ENCODE peak calls at places on chromosomes 12 and 14, in four cellular contexts. S is body of pancreas, G is CD14-positive monocyte, T is left lung. L is an unnamed sample.

GRCh38 chr12:6867407-6868210 is at the start of gene TPI1:
- DNase-seq in T (peak; percentile 97), G (peak; percentile 80), S (peak; percentile 87), L (peak; percentile 88)

GRCh38 chr12:15155271-15155670 is 65.9 kb downstream of the RERG start:
- DNase-seq in T (no peak), G (no peak), S (no peak), L (no peak)

GRCh38 chr12:108596854-108597558 is 878 bp downstream of the TMEM119 start:
- DNase-seq in S (no peak), G (no peak), T (no peak), L (no peak)

GRCh38 chr12:18145924-18146323 is 55.9 kb upstream of the RERGL start:
- DNase-seq in G (no peak), T (no peak), S (no peak), L (no peak)

GRCh38 chr12:40439771-40440492 is 215.1 kb downstream of the LRRK2 start:
- DNase-seq in G (no peak), S (no peak), T (no peak), L (no peak)

GRCh38 chr12:122537021-122537420 is 10.0 kb downstream of the KNTC1 start:
- DNase-seq in T (no peak), G (no peak), S (no peak), L (no peak)

GRCh38 chr12:75853621-75854020 is 178.0 kb downstream of the PHLDA1 start:
- DNase-seq in G (no peak), S (no peak), T (no peak), L (no peak)

GRCh38 chr12:74985986-74986319 is 223.7 kb downstream of the KCNC2 start:
- DNase-seq in T (peak; percentile 43), S (no peak), G (peak; percentile 37), L (no peak)

GRCh38 chr12:12726543-12727093 is 9.4 kb downstream of the CDKN1B start:
- DNase-seq in T (no peak), G (no peak), S (no peak), L (no peak)

GRCh38 chr14:79764288-79764687 is 447.0 kb downstream of the DIO2 start:
- DNase-seq in G (no peak), T (no peak), S (no peak), L (no peak)

GRCh38 chr14:53384073-53384472 is 230.9 kb upstream of the DDHD1 start:
- DNase-seq in G (no peak), S (no peak), T (no peak), L (no peak)

GRCh38 chr12:113276306-113276705 is 55.0 kb downstream of the TPCN1 start:
- DNase-seq in S (no peak), G (no peak), T (no peak), L (peak; percentile 15)

GRCh38 chr12:43210437-43211197 is 341.4 kb downstream of the ADAMTS20 start:
- DNase-seq in G (no peak), T (no peak), S (no peak), L (no peak)

GRCh38 chr12:7989827-7990491 is 42.6 kb upstream of the FOXJ2 start:
- DNase-seq in G (peak; percentile 95), S (peak; percentile 72), T (peak; percentile 89), L (peak; percentile 19)

GRCh38 chr14:51701956-51702355 is 50.2 kb downstream of the FRMD6 start:
- DNase-seq in S (no peak), T (no peak), G (no peak), L (no peak)

GRCh38 chr12:101775814-101776213 is 36.6 kb upstream of the SYCP3 start:
- DNase-seq in G (no peak), S (no peak), T (no peak), L (no peak)

GRCh38 chr12:67517181-67517887 is 131.2 kb upstream of the DYRK2 start:
- DNase-seq in T (no peak), G (no peak), S (peak; percentile 85), L (no peak)

GRCh38 chr14:101131451-101131916 is 228.0 kb upstream of the RTL1 start:
- DNase-seq in G (no peak), S (no peak), T (peak; percentile 36), L (no peak)

GRCh38 chr12:85872497-85873091 is 1.5 kb upstream of the NTS start:
- DNase-seq in G (no peak), S (peak; percentile 11), T (no peak), L (no peak)

GRCh38 chr12:109840349-109841073 is 7.3 kb upstream of the TRPV4 start:
- DNase-seq in T (no peak), G (no peak), S (no peak), L (peak; percentile 49)

GRCh38 chr14:62691613-62692489 is 353.4 kb downstream of the KCNH5 start:
- DNase-seq in T (no peak), S (peak; percentile 73), G (no peak), L (no peak)

GRCh38 chr12:47419500-47419899 is 286.3 kb downstream of the RPAP3 start:
- DNase-seq in T (no peak), G (no peak), S (no peak), L (no peak)

GRCh38 chr12:80400591-80400991 is 43.4 kb upstream of the PTPRQ start:
- DNase-seq in S (no peak), T (peak; percentile 75), G (no peak), L (no peak)

GRCh38 chr12:120640840-120641833 is 711 bp downstream of the CABP1 start:
- DNase-seq in S (peak; percentile 61), G (peak; percentile 59), T (peak; percentile 88), L (peak; percentile 63)

GRCh38 chr12:75850751-75851462 is 180.7 kb downstream of the PHLDA1 start:
- DNase-seq in S (no peak), T (no peak), G (no peak), L (no peak)

GRCh38 chr14:22475381-22475780 is 113.6 kb downstream of the DAD1 start:
- DNase-seq in T (no peak), G (no peak), S (no peak), L (no peak)

GRCh38 chr12:109625131-109625559 is 51.6 kb downstream of the MVK start:
- DNase-seq in T (no peak), S (peak; percentile 12), G (no peak), L (no peak)

GRCh38 chr12:43847427-43847826 is 11.5 kb downstream of the TMEM117 start:
- DNase-seq in G (no peak), T (no peak), S (no peak), L (no peak)

GRCh38 chr12:121530600-121531355 is 50.0 kb downstream of the KDM2B start:
- DNase-seq in S (peak; percentile 74), G (peak; percentile 85), T (peak; percentile 85), L (peak; percentile 85)

GRCh38 chr14:77123381-77124344 is 17.9 kb downstream of the ZDHHC22 start:
- DNase-seq in S (peak; percentile 95), G (no peak), T (peak; percentile 79), L (peak; percentile 91)

GRCh38 chr12:57012600-57013465 is 3.5 kb downstream of the TAC3 start:
- DNase-seq in S (no peak), G (no peak), T (no peak), L (no peak)

GRCh38 chr14:50677527-50678063 is 9.5 kb upstream of the SAV1 start:
- DNase-seq in T (no peak), G (no peak), S (no peak), L (no peak)

GRCh38 chr14:99158150-99158549 is 113.8 kb downstream of the BCL11B start:
- DNase-seq in S (peak; percentile 24), T (no peak), G (no peak), L (no peak)

GRCh38 chr12:29032431-29032830 is 116.6 kb upstream of the FAR2 start:
- DNase-seq in S (no peak), T (no peak), G (no peak), L (no peak)

GRCh38 chr14:24972844-24973243 is 77.1 kb downstream of the STXBP6 start:
- DNase-seq in S (no peak), G (no peak), T (no peak), L (no peak)

GRCh38 chr14:51999084-51999483 is 9.7 kb downstream of the RTRAF start:
- DNase-seq in G (no peak), T (no peak), S (no peak), L (no peak)

GRCh38 chr14:50040401-50040775 is 76.0 kb downstream of the VCPKMT start:
- DNase-seq in S (peak; percentile 25), T (no peak), G (peak; percentile 67), L (no peak)

GRCh38 chr14:87868920-87869319 is 124.1 kb downstream of the GALC start:
- DNase-seq in S (no peak), T (no peak), G (no peak), L (no peak)

GRCh38 chr14:22314183-22314820 is 274.7 kb downstream of the DAD1 start:
- DNase-seq in S (peak; percentile 30), T (no peak), G (no peak), L (no peak)

GRCh38 chr12:90275088-90275487 is 566.5 kb upstream of the ATP2B1 start:
- DNase-seq in G (no peak), T (no peak), S (no peak), L (no peak)

GRCh38 chr12:90268574-90268973 is 559.9 kb upstream of the ATP2B1 start:
- DNase-seq in S (no peak), G (no peak), T (no peak), L (no peak)

GRCh38 chr12:90280033-90280432 is 571.4 kb upstream of the ATP2B1 start:
- DNase-seq in G (no peak), T (no peak), S (no peak), L (no peak)

DNA sequence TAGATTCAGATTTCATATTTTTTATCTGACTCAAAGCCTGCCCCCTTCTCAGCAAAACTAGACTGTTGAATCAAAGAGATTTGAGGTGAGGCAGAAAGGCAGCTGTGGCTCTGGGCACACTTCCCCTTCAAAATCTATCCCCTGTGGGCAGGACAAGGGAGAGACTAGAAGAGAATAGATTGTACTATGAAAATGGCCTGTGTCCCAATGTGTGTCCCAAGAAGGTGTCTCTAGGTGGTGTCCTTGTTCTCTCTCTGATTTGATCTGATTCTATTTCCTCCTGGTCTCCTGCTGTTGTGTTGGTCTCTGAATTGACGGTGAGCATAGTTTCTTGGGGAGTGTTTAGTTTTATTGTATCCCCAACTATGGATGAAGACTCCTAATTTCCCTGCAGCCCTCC is 565.8 kb upstream of the ATP2B1 start:
- DNase-seq in G (no peak), T (no peak), S (no peak), L (no peak)
- TF ChIP-seq CTCF in G (no peak), T (no peak), S (no peak), L (no peak)

GRCh38 chr14:96264850-96265249 is 8.8 kb downstream of the BDKRB1 start:
- DNase-seq in T (no peak), G (no peak), S (no peak), L (no peak)
- TF ChIP-seq CTCF in T (peak; percentile 11), G (no peak), S (peak; percentile 30), L (peak; percentile 18)

DNA sequence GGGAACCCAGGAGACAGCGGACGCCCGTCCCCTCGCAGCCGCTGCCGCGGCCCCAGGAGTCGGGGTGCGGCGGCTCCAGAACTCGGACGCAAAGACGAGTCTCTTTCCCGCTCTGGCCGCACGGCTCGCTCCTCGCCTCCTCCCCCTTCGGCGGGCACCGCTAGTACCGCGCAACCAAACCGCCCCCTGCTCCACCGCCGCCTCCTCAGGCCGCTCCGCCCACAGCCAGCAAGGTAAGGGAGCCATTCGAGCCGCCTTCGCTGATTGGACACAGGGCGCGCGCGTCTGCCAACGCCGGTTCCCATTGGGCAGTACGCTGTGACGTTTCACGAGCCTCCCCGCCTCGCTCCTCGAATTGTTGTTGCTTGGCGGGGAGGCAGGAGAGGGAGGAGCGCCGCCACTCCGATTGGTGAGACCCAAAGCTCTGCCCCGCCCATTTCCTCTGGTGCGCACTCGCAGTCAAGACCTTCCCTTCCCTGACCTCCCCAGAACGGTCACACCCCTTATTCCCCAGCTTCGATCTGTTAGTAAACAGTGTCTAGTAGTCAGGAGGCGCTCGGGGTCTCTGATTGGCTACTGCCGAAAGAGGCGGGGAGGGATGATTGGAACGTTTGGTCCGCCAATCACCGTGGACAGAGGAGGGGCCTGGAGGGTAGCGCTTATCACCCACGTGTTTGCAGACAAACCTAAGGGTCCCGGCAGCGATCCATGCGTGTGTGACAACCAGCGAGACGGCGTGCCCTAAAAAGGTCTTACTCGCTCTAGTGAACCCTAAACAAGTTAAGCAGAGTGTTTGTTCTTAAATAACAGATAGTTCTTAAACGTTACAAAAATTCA is at the start of gene RPS6KA5:
- DNase-seq in S (peak; percentile 100), T (peak; percentile 99), G (peak; percentile 100), L (peak; percentile 100)
- TF ChIP-seq CTCF in S (peak; percentile 47), T (peak; percentile 34), G (no peak), L (no peak)

GRCh38 chr14:70045715-70046535 is 142.8 kb downstream of the SLC8A3 start:
- DNase-seq in G (no peak), T (peak; percentile 88), S (peak; percentile 85), L (peak; percentile 80)
- TF ChIP-seq CTCF in G (peak; percentile 23), T (peak; percentile 54), S (peak; percentile 94), L (peak; percentile 51)

L was measured in mucosa of descending colon.